ENCODE peak calls at places on chromosome 11, in eight cellular contexts. One of them, this sample, is unnamed.

GRCh38 chr11:118342503-118343161 is at the start of gene CD3D:
- DNase-seq in uterus: no peak
- DNase-seq in H54: no peak
- DNase-seq in sigmoid colon: no peak
- DNase-seq in tibial nerve: no peak
- DNase-seq in lower leg skin: no peak
- DNase-seq in heart left ventricle: no peak
- DNase-seq in body of pancreas: no peak
- DNase-seq in this sample: no peak

GRCh38 chr11:123228489-123229163 is 33.6 kb upstream of the CLMP start:
- DNase-seq in sigmoid colon: no peak
- DNase-seq in heart left ventricle: no peak
- DNase-seq in body of pancreas: no peak
- DNase-seq in uterus: no peak
- DNase-seq in lower leg skin: no peak
- DNase-seq in tibial nerve: no peak
- DNase-seq in H54: no peak
- DNase-seq in this sample: no peak

GRCh38 chr11:34859496-34859895 is 56.7 kb downstream of the APIP start:
- DNase-seq in H54: no peak
- DNase-seq in body of pancreas: no peak
- DNase-seq in uterus: no peak
- DNase-seq in tibial nerve: no peak
- DNase-seq in sigmoid colon: no peak
- DNase-seq in lower leg skin: no peak
- DNase-seq in heart left ventricle: no peak
- DNase-seq in this sample: no peak

GRCh38 chr11:122601131-122602125 is 54.1 kb upstream of the UBASH3B start:
- DNase-seq in sigmoid colon: no peak
- DNase-seq in heart left ventricle: no peak
- DNase-seq in body of pancreas: no peak
- DNase-seq in tibial nerve: peak
- DNase-seq in uterus: peak
- DNase-seq in lower leg skin: peak
- DNase-seq in H54: no peak
- DNase-seq in this sample: no peak

GRCh38 chr11:121452609-121453150 is at the start of gene SORL1-AS1:
- DNase-seq in tibial nerve: no peak
- DNase-seq in heart left ventricle: no peak
- DNase-seq in H54: no peak
- DNase-seq in lower leg skin: no peak
- DNase-seq in sigmoid colon: no peak
- DNase-seq in uterus: no peak
- DNase-seq in body of pancreas: peak
- DNase-seq in this sample: no peak

GRCh38 chr11:124643605-124644425 is 21.2 kb downstream of the TBRG1 start:
- DNase-seq in lower leg skin: no peak
- DNase-seq in uterus: no peak
- DNase-seq in tibial nerve: no peak
- DNase-seq in heart left ventricle: no peak
- DNase-seq in body of pancreas: no peak
- DNase-seq in sigmoid colon: no peak
- DNase-seq in H54: peak
- DNase-seq in this sample: no peak

GRCh38 chr11:43937434-43938411 is 4.7 kb upstream of the C11orf96 start:
- DNase-seq in H54: peak
- DNase-seq in uterus: no peak
- DNase-seq in tibial nerve: no peak
- DNase-seq in lower leg skin: no peak
- DNase-seq in body of pancreas: no peak
- DNase-seq in sigmoid colon: no peak
- DNase-seq in heart left ventricle: no peak
- DNase-seq in this sample: no peak

GRCh38 chr11:47768090-47768620 is 1.0 kb upstream of the FNBP4 start:
- DNase-seq in sigmoid colon: peak
- DNase-seq in tibial nerve: peak
- DNase-seq in heart left ventricle: peak
- DNase-seq in body of pancreas: peak
- DNase-seq in H54: peak
- DNase-seq in uterus: peak
- DNase-seq in lower leg skin: peak
- DNase-seq in this sample: peak

GRCh38 chr11:119774180-119774763 is 45.3 kb upstream of the NECTIN1 start:
- DNase-seq in tibial nerve: no peak
- DNase-seq in body of pancreas: no peak
- DNase-seq in lower leg skin: no peak
- DNase-seq in sigmoid colon: no peak
- DNase-seq in uterus: no peak
- DNase-seq in H54: no peak
- DNase-seq in heart left ventricle: no peak
- DNase-seq in this sample: no peak

GRCh38 chr11:67629386-67630229 is at the start of gene NUDT8:
- DNase-seq in body of pancreas: peak
- DNase-seq in lower leg skin: peak
- DNase-seq in uterus: peak
- DNase-seq in sigmoid colon: peak
- DNase-seq in heart left ventricle: peak
- DNase-seq in H54: peak
- DNase-seq in tibial nerve: peak
- DNase-seq in this sample: peak
- TF ChIP-seq POLR2A in body of pancreas: peak
- TF ChIP-seq POLR2A in lower leg skin: no peak
- TF ChIP-seq POLR2A in uterus: peak
- TF ChIP-seq POLR2A in sigmoid colon: no peak
- TF ChIP-seq POLR2A in heart left ventricle: peak
- TF ChIP-seq POLR2A in H54: peak
- TF ChIP-seq POLR2A in tibial nerve: peak
- TF ChIP-seq POLR2A in this sample: peak

GRCh38 chr11:116428638-116428975 is 344.2 kb downstream of the BUD13 start:
- DNase-seq in uterus: no peak
- DNase-seq in tibial nerve: no peak
- DNase-seq in lower leg skin: no peak
- DNase-seq in heart left ventricle: no peak
- DNase-seq in sigmoid colon: peak
- DNase-seq in H54: no peak
- DNase-seq in body of pancreas: no peak
- DNase-seq in this sample: no peak
- TF ChIP-seq POLR2A in uterus: no peak
- TF ChIP-seq POLR2A in tibial nerve: no peak
- TF ChIP-seq POLR2A in lower leg skin: no peak
- TF ChIP-seq POLR2A in heart left ventricle: no peak
- TF ChIP-seq POLR2A in sigmoid colon: no peak
- TF ChIP-seq POLR2A in H54: no peak
- TF ChIP-seq POLR2A in body of pancreas: no peak
- TF ChIP-seq POLR2A in this sample: no peak

DNA sequence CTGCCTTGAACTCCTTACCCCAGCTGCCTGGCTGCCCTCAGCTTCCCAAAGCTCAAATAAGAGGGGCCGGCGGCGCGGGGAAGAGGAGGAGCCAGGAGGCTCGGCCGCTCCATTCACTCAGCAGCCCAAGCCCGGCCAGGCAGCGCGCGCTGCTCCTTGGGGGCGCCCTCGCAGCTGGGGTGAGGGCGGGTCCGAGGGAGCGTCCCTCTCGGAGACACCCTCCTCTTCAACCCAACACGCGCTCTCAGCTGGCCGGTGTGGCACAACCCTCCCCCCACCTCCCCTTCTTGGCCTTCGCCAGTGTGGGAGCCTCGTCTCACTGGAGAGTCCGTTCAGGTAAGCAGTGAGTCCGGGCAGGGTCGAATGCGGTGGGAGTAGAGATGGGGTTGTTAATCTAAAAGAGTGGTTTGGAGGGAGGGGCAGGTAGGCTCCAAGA is at the start of gene WT1:
- DNase-seq in body of pancreas: no peak
- DNase-seq in heart left ventricle: peak
- DNase-seq in uterus: peak
- DNase-seq in sigmoid colon: no peak
- DNase-seq in lower leg skin: no peak
- DNase-seq in H54: peak
- DNase-seq in tibial nerve: no peak
- DNase-seq in this sample: no peak
- TF ChIP-seq POLR2A in body of pancreas: no peak
- TF ChIP-seq POLR2A in heart left ventricle: no peak
- TF ChIP-seq POLR2A in uterus: peak
- TF ChIP-seq POLR2A in sigmoid colon: no peak
- TF ChIP-seq POLR2A in lower leg skin: no peak
- TF ChIP-seq POLR2A in H54: peak
- TF ChIP-seq POLR2A in tibial nerve: no peak
- TF ChIP-seq POLR2A in this sample: no peak

GRCh38 chr11:45899448-45900174 is 7.5 kb downstream of the FREY1 start:
- DNase-seq in tibial nerve: peak
- DNase-seq in body of pancreas: peak
- DNase-seq in H54: peak
- DNase-seq in heart left ventricle: peak
- DNase-seq in lower leg skin: peak
- DNase-seq in sigmoid colon: peak
- DNase-seq in uterus: peak
- DNase-seq in this sample: peak
- TF ChIP-seq POLR2A in tibial nerve: peak
- TF ChIP-seq POLR2A in body of pancreas: peak
- TF ChIP-seq POLR2A in H54: no peak
- TF ChIP-seq POLR2A in heart left ventricle: peak
- TF ChIP-seq POLR2A in lower leg skin: no peak
- TF ChIP-seq POLR2A in sigmoid colon: no peak
- TF ChIP-seq POLR2A in uterus: no peak
- TF ChIP-seq POLR2A in this sample: no peak

GRCh38 chr11:65435981-65436411 is 13.4 kb downstream of the NEAT1 start:
- DNase-seq in sigmoid colon: peak
- DNase-seq in heart left ventricle: peak
- DNase-seq in H54: no peak
- DNase-seq in tibial nerve: no peak
- DNase-seq in uterus: peak
- DNase-seq in lower leg skin: no peak
- DNase-seq in body of pancreas: peak
- DNase-seq in this sample: peak

GRCh38 chr11:65433657-65434056 is 11.1 kb downstream of the NEAT1 start:
- DNase-seq in sigmoid colon: peak
- DNase-seq in heart left ventricle: no peak
- DNase-seq in tibial nerve: no peak
- DNase-seq in H54: no peak
- DNase-seq in uterus: no peak
- DNase-seq in body of pancreas: no peak
- DNase-seq in lower leg skin: no peak
- DNase-seq in this sample: no peak

GRCh38 chr11:65434057-65434666 is 11.6 kb downstream of the NEAT1 start:
- DNase-seq in body of pancreas: no peak
- DNase-seq in tibial nerve: no peak
- DNase-seq in H54: no peak
- DNase-seq in uterus: peak
- DNase-seq in heart left ventricle: no peak
- DNase-seq in lower leg skin: no peak
- DNase-seq in sigmoid colon: peak
- DNase-seq in this sample: no peak

GRCh38 chr11:65435330-65435931 is 12.8 kb downstream of the NEAT1 start:
- DNase-seq in H54: no peak
- DNase-seq in tibial nerve: no peak
- DNase-seq in lower leg skin: no peak
- DNase-seq in heart left ventricle: peak
- DNase-seq in body of pancreas: no peak
- DNase-seq in sigmoid colon: peak
- DNase-seq in uterus: peak
- DNase-seq in this sample: peak

GRCh38 chr11:65434667-65435179 is 12.1 kb downstream of the NEAT1 start:
- DNase-seq in body of pancreas: no peak
- DNase-seq in heart left ventricle: no peak
- DNase-seq in lower leg skin: peak
- DNase-seq in uterus: no peak
- DNase-seq in tibial nerve: no peak
- DNase-seq in sigmoid colon: peak
- DNase-seq in H54: no peak
- DNase-seq in this sample: no peak
- TF ChIP-seq POLR2A in body of pancreas: no peak
- TF ChIP-seq POLR2A in heart left ventricle: no peak
- TF ChIP-seq POLR2A in lower leg skin: no peak
- TF ChIP-seq POLR2A in uterus: no peak
- TF ChIP-seq POLR2A in tibial nerve: no peak
- TF ChIP-seq POLR2A in sigmoid colon: no peak
- TF ChIP-seq POLR2A in H54: no peak
- TF ChIP-seq POLR2A in this sample: no peak

DNA sequence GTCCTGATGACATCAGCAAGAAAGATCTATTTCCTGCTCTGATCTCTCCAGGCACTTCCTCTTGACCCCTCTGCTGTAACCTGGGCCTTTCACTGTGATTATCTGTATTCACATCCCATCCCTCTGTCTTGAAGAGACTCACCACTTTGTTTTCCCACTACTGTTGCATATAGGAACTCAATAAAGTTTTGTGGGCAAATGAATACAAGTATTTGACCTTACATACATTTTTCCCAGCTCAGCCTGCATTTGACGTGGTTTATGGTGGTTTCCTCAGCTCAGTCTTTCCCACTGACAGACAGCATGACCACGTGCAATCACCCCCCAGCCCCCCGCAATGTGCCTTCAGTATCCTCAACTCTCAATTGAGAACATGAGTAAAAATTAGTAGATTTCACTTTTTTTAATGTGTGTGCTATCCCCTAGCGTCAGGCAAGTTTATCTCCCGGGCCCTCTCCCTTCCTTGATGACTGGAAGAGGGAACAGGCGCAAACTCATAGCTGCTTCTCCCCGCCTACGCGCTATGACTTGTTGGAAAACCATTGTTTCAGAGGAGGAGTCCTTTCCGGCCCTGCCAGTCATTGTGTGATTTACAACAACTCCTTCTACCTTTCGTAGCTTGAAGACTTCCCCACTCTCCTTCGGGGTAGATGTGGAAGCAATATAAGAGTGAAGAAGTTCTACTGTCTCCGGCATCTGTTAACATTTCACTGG is 498.5 kb downstream of the NTM start:
- DNase-seq in heart left ventricle: no peak
- DNase-seq in sigmoid colon: no peak
- DNase-seq in H54: no peak
- DNase-seq in lower leg skin: no peak
- DNase-seq in tibial nerve: no peak
- DNase-seq in body of pancreas: no peak
- DNase-seq in uterus: no peak
- DNase-seq in this sample: no peak
- TF ChIP-seq POLR2A in heart left ventricle: no peak
- TF ChIP-seq POLR2A in sigmoid colon: no peak
- TF ChIP-seq POLR2A in H54: no peak
- TF ChIP-seq POLR2A in lower leg skin: no peak
- TF ChIP-seq POLR2A in tibial nerve: no peak
- TF ChIP-seq POLR2A in body of pancreas: no peak
- TF ChIP-seq POLR2A in uterus: no peak
- TF ChIP-seq POLR2A in this sample: no peak